ENCODE peak calls at places on chromosome 20, in five cellular contexts. O is activated CD4-positive, alpha-beta T cell treated with anti-CD3 and anti-CD28 coated beads, Interleukin-2, amount 10 ng/mL, durations not matched to agents 7 days and 5 days; B is WERI-Rb-1; F is central memory CD4-positive, alpha-beta T cell; S is right cardiac atrium. Z is an unnamed sample.

GRCh38 chr20:41119593-41120561 is 17.5 kb upstream of the PLCG1 start:
- DNase-seq in O (peak), B (no peak), F (no peak), S (no peak), Z (no peak)

GRCh38 chr20:64101731-64102621 is 5.4 kb downstream of the NPBWR2 start:
- DNase-seq in O (peak), B (peak), F (peak), S (peak), Z (no peak)

GRCh38 chr20:58420798-58421496 is 31.9 kb downstream of the VAPB start:
- DNase-seq in O (no peak), B (no peak), F (no peak), S (no peak), Z (peak)

GRCh38 chr20:11726021-11726420 is 191.7 kb upstream of the BTBD3 start:
- DNase-seq in O (no peak), B (no peak), F (no peak), S (no peak), Z (peak)

GRCh38 chr20:46402236-46402886 is 4.1 kb downstream of the ELMO2 start:
- DNase-seq in O (no peak), B (no peak), F (no peak), S (no peak), Z (no peak)

GRCh38 chr20:53660947-53661381 is 67.3 kb upstream of the ZNF217 start:
- DNase-seq in O (peak), B (no peak), F (peak), S (no peak), Z (no peak)

GRCh38 chr20:53677447-53678314 is 84.0 kb upstream of the ZNF217 start:
- DNase-seq in O (peak), B (peak), F (no peak), S (peak), Z (no peak)

GRCh38 chr20:38726849-38727601 is 2.7 kb downstream of the SLC32A1 start:
- DNase-seq in O (peak), B (peak), F (peak), S (no peak), Z (no peak)

GRCh38 chr20:63519765-63520593 is 586 bp upstream of the PPDPF start:
- DNase-seq in O (peak), B (peak), F (peak), S (peak), Z (no peak)

GRCh38 chr20:50723672-50724071 is 7.7 kb upstream of the PARD6B start:
- DNase-seq in O (no peak), B (no peak), F (no peak), S (no peak), Z (no peak)

GRCh38 chr20:63531686-63532448 is 5.3 kb downstream of the PTK6 start:
- DNase-seq in O (no peak), B (no peak), F (no peak), S (no peak), Z (no peak)

GRCh38 chr20:23314714-23315498 is 35.7 kb upstream of the NXT1 start:
- DNase-seq in O (no peak), B (no peak), F (no peak), S (peak), Z (no peak)

GRCh38 chr20:44471481-44471882 is 4.2 kb upstream of the TTPAL start:
- DNase-seq in O (no peak), B (no peak), F (no peak), S (no peak), Z (no peak)

GRCh38 chr20:58718121-58718563 is 25.5 kb downstream of the NPEPL1 start:
- DNase-seq in O (peak), B (no peak), F (no peak), S (no peak), Z (no peak)

GRCh38 chr20:57277398-57278105 is 11.1 kb upstream of the BMP7 start:
- DNase-seq in O (no peak), B (no peak), F (no peak), S (no peak), Z (no peak)

GRCh38 chr20:58127731-58128130 is 100.7 kb downstream of the ANKRD60 start:
- DNase-seq in O (no peak), B (no peak), F (no peak), S (no peak), Z (peak)

GRCh38 chr20:46176744-46177378 is 58.7 kb downstream of the CD40 start:
- DNase-seq in O (no peak), B (no peak), F (no peak), S (no peak), Z (no peak)

GRCh38 chr20:50197463-50197862 is 6.8 kb downstream of the CEBPB start:
- DNase-seq in O (no peak), B (no peak), F (no peak), S (no peak), Z (no peak)

GRCh38 chr20:62925420-62926228 is 681 bp downstream of the DIDO1 start:
- DNase-seq in O (peak), B (peak), F (peak), S (peak), Z (no peak)

GRCh38 chr20:44200983-44201382 is 9.6 kb downstream of the OSER1 start:
- DNase-seq in O (no peak), B (no peak), F (no peak), S (no peak), Z (no peak)

GRCh38 chr20:61959301-61959700 is 106.4 kb downstream of the TAF4 start:
- DNase-seq in O (no peak), B (no peak), F (no peak), S (peak), Z (no peak)

GRCh38 chr20:64161595-64162238 is 2.5 kb upstream of the MYT1 start:
- DNase-seq in O (peak), B (peak), F (peak), S (peak), Z (peak)

GRCh38 chr20:22315771-22316170 is 268.6 kb downstream of the FOXA2 start:
- DNase-seq in O (no peak), B (no peak), F (no peak), S (no peak), Z (no peak)

GRCh38 chr20:53001502-53002301 is 29.5 kb downstream of the TSHZ2 start:
- DNase-seq in O (peak), B (no peak), F (peak), S (no peak), Z (no peak)

GRCh38 chr20:10185741-10186558 is 32.7 kb upstream of the SNAP25 start:
- DNase-seq in O (no peak), B (no peak), F (no peak), S (peak), Z (no peak)

GRCh38 chr20:64241061-64241460 is 14.5 kb upstream of the PCMTD2 start:
- DNase-seq in O (no peak), B (no peak), F (no peak), S (no peak), Z (no peak)

GRCh38 chr20:59948212-59948611 is 8.0 kb downstream of the FAM217B start:
- DNase-seq in O (no peak), B (no peak), F (no peak), S (no peak), Z (no peak)

GRCh38 chr20:20413801-20414200 is 45.9 kb downstream of the INSM1 start:
- DNase-seq in O (no peak), B (peak), F (no peak), S (no peak), Z (no peak)

Z was measured in brain microvascular endothelial cell.